ENCODE peak calls at places on chromosome 16, in five cellular contexts. D is GM12865; U is RPMI8226; H is stimulated activated naive CD8-positive, alpha-beta T cell treated with anti-CD3 and anti-CD28 coated beads, Interleukin-15, amount 100 ng/mL, for 72 hours; G is Right ventricle myocardium superior. F is an unnamed sample.

GRCh38 chr16:88113545-88114045 is 162.4 kb downstream of the BANP start:
- DNase-seq in D (no peak), G (no peak), U (no peak), H (no peak), F (no peak)

GRCh38 chr16:14487579-14487978 is 142.5 kb downstream of the PARN start:
- DNase-seq in D (no peak), G (no peak), H (no peak), U (no peak), F (no peak)

GRCh38 chr16:11198817-11199216 is 57.2 kb downstream of the SOCS1 start:
- DNase-seq in D (no peak), U (peak; percentile 59), H (no peak), G (no peak), F (peak; percentile 42)

GRCh38 chr16:11977206-11978041 is 890 bp downstream of the SNX29 start:
- DNase-seq in D (no peak), G (no peak), H (no peak), U (peak; percentile 29), F (no peak)

GRCh38 chr16:15435216-15435864 is 952 bp downstream of the BMERB1 start:
- DNase-seq in U (no peak), D (no peak), G (no peak), H (peak; percentile 3), F (no peak)

GRCh38 chr16:28317040-28317880 is 24.9 kb downstream of the SBK1 start:
- DNase-seq in H (peak; percentile 77), G (peak; percentile 67), D (peak; percentile 60), U (peak; percentile 74), F (peak; percentile 82)

GRCh38 chr16:50282955-50283631 is 16.7 kb downstream of the ADCY7 start:
- DNase-seq in U (no peak), H (no peak), G (no peak), D (no peak), F (no peak)

GRCh38 chr16:1174477-1175357 is 21.8 kb downstream of the CACNA1H start:
- DNase-seq in G (no peak), D (no peak), H (no peak), U (no peak), F (no peak)

GRCh38 chr16:47477680-47478079 is 16.5 kb downstream of the PHKB start:
- DNase-seq in H (no peak), G (no peak), D (no peak), U (no peak), F (no peak)

GRCh38 chr16:89005201-89006035 is 28.4 kb upstream of the CBFA2T3 start:
- DNase-seq in G (peak; percentile 36), H (no peak), D (no peak), U (no peak), F (no peak)